ENCODE peak calls at places on chromosomes 3 and 15, in four cellular contexts. S is HepG2, Z is GM12878, V is WTC11. R is an unnamed sample.
A peak's percentile ranks its signal among the peaks of the same experiment; 100 is the strongest.

GRCh38 chr15:89888214-89888804 is 5.5 kb downstream of the AP3S2 start:
- DNase-seq in V (no peak), S (peak; percentile 56), Z (no peak), R (no peak)

GRCh38 chr15:57310876-57311275 is 65.4 kb upstream of the CGNL1 start:
- DNase-seq in Z (no peak), S (no peak), V (no peak), R (no peak)

GRCh38 chr3:141524988-141525387 is 38.2 kb downstream of the RASA2 start:
- DNase-seq in Z (no peak), S (no peak), V (no peak), R (no peak)

GRCh38 chr3:80606073-80606472 is 838.3 kb upstream of the ROBO1 start:
- DNase-seq in V (no peak), S (no peak), Z (no peak), R (no peak)

GRCh38 chr15:92887869-92888268 is 12.3 kb upstream of the CHD2 start:
- DNase-seq in S (no peak), Z (no peak), V (no peak), R (no peak)

GRCh38 chr3:178709047-178709446 is 172.8 kb downstream of the KCNMB2 start:
- DNase-seq in V (no peak), Z (no peak), S (no peak), R (no peak)

GRCh38 chr3:73926360-73927202 is 301.8 kb upstream of the PDZRN3 start:
- DNase-seq in Z (no peak), S (no peak), V (peak; percentile 18), R (no peak)

GRCh38 chr15:28113426-28114113 is 14.5 kb upstream of the OCA2 start:
- DNase-seq in Z (no peak), V (no peak), S (no peak), R (no peak)

GRCh38 chr3:119630562-119631329 is 29.6 kb downstream of the POPDC2 start:
- DNase-seq in Z (no peak), V (no peak), S (no peak), R (no peak)

GRCh38 chr3:42002790-42003189 is 40.9 kb upstream of the ULK4 start:
- DNase-seq in S (no peak), Z (no peak), V (no peak), R (no peak)

GRCh38 chr3:42001777-42002176 is 39.9 kb upstream of the ULK4 start:
- DNase-seq in V (no peak), Z (no peak), S (no peak), R (no peak)

DNA sequence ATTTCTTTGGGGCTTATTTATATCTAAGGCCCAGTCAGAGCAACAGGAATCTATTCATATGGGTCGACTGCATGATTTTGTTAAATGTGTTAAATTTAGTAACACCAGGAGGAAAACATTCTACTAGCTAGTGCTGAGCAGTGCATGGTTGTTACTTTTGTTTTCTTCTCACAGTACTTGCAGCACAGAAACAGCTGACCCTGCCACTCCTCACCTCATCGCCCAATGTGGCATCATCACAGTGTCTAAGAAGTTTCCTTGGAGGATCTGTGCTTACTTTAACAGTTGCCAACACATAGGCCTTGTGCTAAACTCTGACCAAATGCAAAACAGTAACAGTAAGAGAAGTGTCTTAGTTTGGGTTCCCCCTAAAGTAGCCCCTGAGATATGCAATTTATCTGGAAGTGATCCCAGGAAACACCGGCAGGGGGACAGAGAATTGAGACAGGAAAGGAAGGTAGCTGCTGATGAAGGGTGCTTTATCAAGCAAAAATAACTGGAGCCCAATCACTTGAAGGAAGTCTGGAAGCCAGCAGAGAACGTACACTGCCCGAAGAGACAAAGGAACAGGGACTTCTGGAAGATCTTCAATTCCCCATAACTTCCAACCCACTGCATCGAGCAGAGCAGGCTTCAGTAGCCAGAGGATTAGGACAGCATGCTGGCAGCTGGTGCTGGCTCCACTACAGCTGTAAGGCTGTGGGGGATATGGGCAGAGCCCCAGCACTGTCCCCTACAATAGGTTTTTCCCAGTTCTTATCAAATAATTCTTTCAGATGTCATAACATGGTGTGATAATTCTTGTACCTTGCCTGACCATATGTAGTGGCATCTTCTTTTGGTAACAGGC is 36.0 kb upstream of the ULK4 start:
- DNase-seq in Z (no peak), V (peak; percentile 40), S (no peak), R (peak; percentile 38)
- TF ChIP-seq TCF7 in Z (no peak), V (no peak), S (no peak), R (no peak)

GRCh38 chr3:157429703-157430102 is 6.9 kb upstream of the PTX3 start:
- DNase-seq in V (no peak), Z (no peak), S (no peak), R (no peak)

GRCh38 chr3:157428957-157429356 is 7.7 kb upstream of the PTX3 start:
- DNase-seq in V (no peak), S (no peak), Z (no peak), R (no peak)

GRCh38 chr3:157423337-157423736 is 13.3 kb upstream of the PTX3 start:
- DNase-seq in S (no peak), Z (no peak), V (no peak), R (no peak)

DNA sequence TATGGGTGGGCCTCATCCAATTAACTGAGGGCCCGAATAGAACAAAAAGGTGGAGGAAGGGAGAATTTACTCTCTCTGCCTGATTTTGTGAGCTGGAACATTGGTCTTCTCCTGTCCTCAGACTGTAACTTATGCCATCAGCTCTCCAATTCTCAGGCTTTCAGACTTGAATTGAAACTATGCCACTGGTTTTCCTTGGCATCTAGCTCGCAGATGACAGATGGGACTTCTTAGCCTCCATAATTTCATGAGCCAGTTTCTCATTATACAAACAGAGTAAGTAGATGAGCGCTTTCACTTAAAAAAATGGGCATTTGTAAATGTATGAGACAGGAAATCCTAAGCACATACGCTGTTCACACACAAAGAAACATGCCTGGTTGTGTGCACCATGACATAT is 8.7 kb upstream of the PTX3 start:
- DNase-seq in S (no peak), V (no peak), Z (no peak), R (no peak)
- TF ChIP-seq TCF7 in S (no peak), V (no peak), Z (no peak), R (no peak)

GRCh38 chr15:25478313-25478712 is 39.5 kb upstream of the UBE3A start:
- DNase-seq in V (no peak), S (no peak), Z (no peak), R (no peak)

GRCh38 chr15:25486051-25486450 is 47.2 kb upstream of the UBE3A start:
- DNase-seq in S (no peak), V (no peak), Z (no peak), R (no peak)

GRCh38 chr15:25477816-25478215 is 39.0 kb upstream of the UBE3A start:
- DNase-seq in S (no peak), V (no peak), Z (no peak), R (no peak)

DNA sequence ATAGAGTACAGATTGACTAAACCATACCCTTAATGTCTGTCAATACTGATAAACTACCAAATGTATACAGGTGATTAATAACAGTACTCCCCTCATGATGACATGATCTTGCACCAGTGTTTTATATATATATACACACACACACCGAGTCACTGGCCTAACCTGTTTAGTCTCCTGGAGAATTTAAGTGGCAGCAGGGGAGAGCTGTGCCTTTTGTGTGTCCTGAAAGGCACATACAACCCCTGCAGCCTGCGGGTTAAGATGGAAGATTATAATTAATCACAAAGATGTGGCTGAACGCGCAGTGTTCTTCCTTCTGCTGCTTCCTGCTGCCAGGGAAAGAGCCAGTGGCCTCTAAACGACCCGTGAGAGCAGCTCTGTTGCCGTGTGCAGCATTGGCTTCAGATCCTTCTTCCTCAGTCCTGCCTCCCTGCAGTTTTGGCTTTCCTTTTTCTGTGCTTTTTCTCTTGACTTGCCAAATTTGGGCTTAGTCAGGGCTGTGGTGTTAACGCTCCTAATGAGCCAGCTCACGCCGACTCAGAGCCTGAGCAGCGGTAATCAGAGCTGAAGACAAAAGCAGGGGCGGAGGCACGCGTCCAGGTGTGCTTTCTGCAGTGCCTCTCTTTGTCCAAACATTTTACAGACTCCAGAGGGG is 42.5 kb upstream of the UBE3A start:
- DNase-seq in V (peak; percentile 42), Z (no peak), S (no peak), R (no peak)
- TF ChIP-seq TCF7 in V (no peak), Z (no peak), S (no peak), R (no peak)

DNA sequence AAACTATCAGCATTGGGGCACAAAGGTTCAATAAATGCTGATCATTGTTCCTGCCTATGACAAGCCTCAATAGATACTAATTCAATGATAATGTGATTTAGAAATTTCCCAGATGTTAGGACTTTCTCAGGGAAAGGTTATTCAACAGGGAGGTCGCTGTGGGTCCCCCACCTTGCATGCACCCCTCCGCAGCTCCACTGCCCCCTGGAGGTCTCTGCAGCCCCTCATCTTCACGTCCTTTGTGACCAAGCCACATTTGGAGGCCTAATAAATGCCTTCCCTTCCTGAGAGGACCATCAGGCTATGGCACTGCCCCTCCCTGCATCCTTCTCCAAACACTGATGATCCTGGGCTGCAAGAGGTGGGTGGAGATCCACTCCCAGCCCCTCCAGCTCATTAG is 50.2 kb downstream of the NOX5 start:
- DNase-seq in S (no peak), V (peak; percentile 45), Z (no peak), R (no peak)
- TF ChIP-seq TCF7 in S (no peak), V (no peak), Z (no peak), R (no peak)

GRCh38 chr3:172273378-172273777 is 174.9 kb downstream of the GHSR start:
- DNase-seq in Z (no peak), V (no peak), S (no peak), R (no peak)

GRCh38 chr3:172272699-172273098 is 175.6 kb downstream of the GHSR start:
- DNase-seq in S (no peak), V (no peak), Z (no peak), R (no peak)

GRCh38 chr3:172268896-172269295 is 179.4 kb downstream of the GHSR start:
- DNase-seq in S (no peak), Z (no peak), V (no peak), R (no peak)

GRCh38 chr3:172270767-172271166 is 177.5 kb downstream of the GHSR start:
- DNase-seq in S (no peak), V (no peak), Z (peak; percentile 66), R (no peak)

DNA sequence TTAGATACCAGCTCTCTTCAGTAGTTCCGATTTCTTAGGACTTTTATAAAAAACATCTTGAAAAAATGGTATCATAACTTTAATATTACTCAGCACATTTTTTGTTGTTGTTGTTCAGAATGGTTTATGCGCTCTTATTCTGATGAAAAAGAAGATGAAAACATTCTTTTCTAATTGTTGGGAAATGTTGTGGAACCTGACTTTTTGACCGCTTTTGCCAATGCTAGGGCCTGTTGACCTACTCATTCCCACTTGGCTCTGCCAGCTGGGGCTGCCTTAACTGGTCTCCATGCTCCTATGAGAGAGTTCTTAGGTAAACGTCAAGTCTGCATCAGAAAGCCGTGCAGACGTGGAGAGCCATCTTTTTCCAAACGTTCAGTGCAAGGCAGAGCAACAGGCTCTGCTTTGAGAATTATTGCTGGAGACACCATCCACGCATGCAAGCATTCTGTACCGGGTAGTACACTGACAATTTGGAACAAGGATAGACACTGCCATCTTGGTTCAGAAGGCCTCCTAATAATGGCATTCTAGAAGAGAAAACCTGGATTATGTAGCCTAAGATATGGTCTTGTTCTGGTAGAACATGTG is 176.8 kb downstream of the GHSR start:
- DNase-seq in V (no peak), Z (no peak), S (no peak), R (no peak)
- TF ChIP-seq TCF7 in V (no peak), Z (no peak), S (no peak), R (no peak)

DNA sequence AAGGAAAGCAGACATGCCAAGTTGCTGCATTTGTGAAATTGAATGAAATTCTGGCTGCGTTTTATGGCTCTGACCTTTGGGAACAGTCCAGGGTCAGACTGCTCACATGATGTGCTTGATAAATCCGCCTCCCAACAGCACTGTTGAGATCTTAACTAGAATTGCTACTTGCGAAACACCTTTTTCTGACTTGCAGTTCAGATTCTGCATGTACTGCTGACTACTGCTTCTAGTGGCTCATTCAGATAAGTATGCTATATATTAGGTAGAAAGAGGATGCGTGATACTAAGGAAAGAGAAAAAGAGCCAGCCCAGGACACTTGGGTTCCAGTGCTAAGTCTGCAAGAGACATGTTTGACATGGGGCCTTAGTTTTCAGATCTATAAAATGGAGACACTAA is 129.4 kb downstream of the LPP start:
- DNase-seq in V (no peak), Z (no peak), S (peak; percentile 82), R (no peak)
- TF ChIP-seq TCF7 in V (no peak), Z (no peak), S (no peak), R (no peak)

R was measured in K562.